ENCODE peak calls at places on chromosomes 11 and 22, in five cellular contexts. F is K562, Y is IMR-90, Q is GM12878, M is SK-N-SH. N is an unnamed sample.

GRCh38 chr11:128406365-128406706 is 181.0 kb downstream of the ETS1 start:
- DNase-seq in Q (no peak), Y (no peak), F (no peak), M (no peak), N (no peak)

GRCh38 chr22:47177334-47177815 is 414.9 kb downstream of the TBC1D22A start:
- DNase-seq in Y (no peak), M (no peak), F (no peak), Q (no peak), N (no peak)

GRCh38 chr11:83628622-83629347 is 342.6 kb upstream of the CCDC90B start:
- DNase-seq in Y (no peak), F (no peak), M (peak), Q (no peak), N (no peak)

GRCh38 chr11:9138133-9138453 is 46.7 kb upstream of the SCUBE2 start:
- DNase-seq in F (no peak), Y (no peak), Q (no peak), M (no peak), N (no peak)

GRCh38 chr11:119416606-119417580 is 6.1 kb downstream of the THY1 start:
- DNase-seq in Y (peak), Q (no peak), F (peak), M (no peak), N (no peak)

GRCh38 chr11:81059356-81059755 is 1618.5 kb upstream of the TENM4 start:
- DNase-seq in M (no peak), Y (no peak), Q (no peak), F (no peak), N (no peak)

GRCh38 chr11:71542856-71543743 is 5.1 kb upstream of the KRTAP5-9 start:
- DNase-seq in F (no peak), Y (no peak), M (peak), Q (peak), N (no peak)

GRCh38 chr11:66341502-66342126 is 3.3 kb downstream of the BRMS1 start:
- DNase-seq in M (peak), Q (no peak), Y (no peak), F (no peak), N (no peak)

DNA sequence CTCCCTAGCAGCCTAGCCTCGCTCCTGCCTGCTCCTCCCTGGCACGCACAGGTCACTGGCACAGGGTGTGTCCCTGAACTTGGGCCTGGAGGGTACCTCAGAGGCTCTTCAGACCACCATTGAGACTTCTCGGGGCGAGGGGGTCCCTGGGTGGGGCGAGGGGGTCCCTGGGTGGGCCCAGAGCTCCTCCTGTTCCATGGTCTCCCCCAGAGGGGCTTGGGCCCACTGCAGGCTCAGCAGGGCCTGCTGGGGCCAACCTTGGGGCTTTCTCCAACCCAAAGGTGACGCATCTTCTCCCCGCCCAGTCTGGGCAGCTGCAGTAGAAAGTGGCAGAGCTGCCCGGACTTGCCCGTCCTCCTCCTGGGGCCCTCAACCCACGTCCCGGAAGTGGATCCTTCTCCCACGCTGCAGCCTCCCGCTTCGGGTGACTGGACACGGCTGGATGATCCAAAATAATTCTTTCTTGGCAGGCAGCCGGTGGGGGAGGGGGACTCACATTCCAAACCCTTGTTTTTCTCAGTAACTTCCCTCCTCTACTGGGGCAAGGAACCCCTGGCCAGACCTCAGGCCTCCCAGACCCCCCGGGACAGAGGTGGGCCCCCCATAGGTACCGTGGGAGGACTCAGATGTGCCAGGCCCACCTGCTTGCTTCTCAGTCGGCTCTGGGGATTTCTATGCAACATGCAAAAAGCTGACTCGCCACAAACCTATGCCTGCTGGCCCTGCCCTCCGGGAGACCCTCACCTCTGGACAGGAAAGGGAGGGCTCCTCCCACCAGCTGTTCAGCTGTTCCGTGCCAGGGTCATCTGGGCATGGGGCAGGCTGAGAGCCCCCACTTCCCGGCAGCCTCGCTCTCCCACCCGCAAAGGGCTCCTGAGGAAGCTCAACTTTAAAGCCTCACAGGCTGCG is 1.5 kb downstream of the PLXNB2 start:
- DNase-seq in M (peak), F (peak), Q (peak), Y (peak), N (peak)
- TF ChIP-seq RCOR1 in M (peak), F (no peak), Q (no peak), Y (peak), N (no peak)

DNA sequence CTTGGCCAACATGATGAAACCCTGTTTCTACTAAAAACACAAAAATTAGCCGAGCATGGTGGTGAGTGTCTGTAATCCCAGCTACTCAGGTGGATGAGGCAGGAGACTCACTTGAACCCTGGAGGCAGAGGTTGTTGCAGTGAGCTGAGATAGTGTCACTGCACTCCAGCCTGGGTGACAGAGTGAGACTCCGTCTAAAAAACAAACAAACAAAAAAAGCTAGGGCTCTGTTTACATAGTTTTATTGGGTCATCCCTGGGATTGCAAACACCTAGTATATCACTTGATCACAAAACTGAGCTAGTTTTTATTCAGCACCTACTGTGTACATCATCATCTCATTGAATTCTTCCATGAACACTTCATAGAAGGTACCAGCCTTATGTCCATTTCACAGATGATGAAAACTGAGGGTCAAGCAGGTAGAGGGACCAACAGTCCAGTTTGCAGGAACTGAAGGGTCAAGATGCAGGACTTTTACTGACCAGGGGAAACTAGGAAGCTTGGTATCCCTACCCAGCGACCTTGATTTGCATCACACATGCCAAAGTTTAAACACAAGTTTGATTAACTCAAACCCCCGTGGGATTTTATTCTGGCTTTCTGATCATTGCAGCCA is 9.2 kb upstream of the MRTFA start:
- DNase-seq in Q (no peak), M (no peak), Y (no peak), F (no peak), N (no peak)
- TF ChIP-seq RCOR1 in Q (no peak), M (no peak), Y (no peak), F (peak), N (no peak)

GRCh38 chr11:114564836-114565235 is 5.2 kb upstream of the NXPE1 start:
- DNase-seq in F (no peak), Y (no peak), M (no peak), Q (no peak), N (no peak)

GRCh38 chr11:114562166-114562916 is 2.7 kb upstream of the NXPE1 start:
- DNase-seq in Y (peak), F (no peak), Q (no peak), M (no peak), N (no peak)

GRCh38 chr11:114563077-114563476 is 3.4 kb upstream of the NXPE1 start:
- DNase-seq in M (no peak), F (no peak), Q (no peak), Y (peak), N (no peak)

GRCh38 chr11:114556135-114556534 is 3.5 kb downstream of the NXPE1 start:
- DNase-seq in Y (no peak), M (no peak), F (no peak), Q (no peak), N (no peak)

GRCh38 chr11:114559425-114560310 is at the start of gene NXPE1:
- DNase-seq in Q (no peak), Y (no peak), M (no peak), F (no peak), N (no peak)
- TF ChIP-seq RCOR1 in Q (no peak), Y (no peak), M (no peak), F (no peak), N (no peak)

GRCh38 chr22:32202539-32203180 is 2.2 kb downstream of the RFPL2 start:
- DNase-seq in M (peak), Y (peak), Q (no peak), F (peak), N (peak)

GRCh38 chr22:32203181-32204105 is 1.4 kb downstream of the RFPL2 start:
- DNase-seq in F (no peak), Q (no peak), M (peak), Y (no peak), N (peak)

GRCh38 chr22:32205974-32206773 is 1.3 kb upstream of the RFPL2 start:
- DNase-seq in M (peak), Q (no peak), Y (no peak), F (no peak), N (peak)

GRCh38 chr22:32204856-32205722 is at the start of gene RFPL2:
- DNase-seq in Q (no peak), F (no peak), Y (peak), M (peak), N (peak)

GRCh38 chr22:32204211-32204855 is 540 bp downstream of the RFPL2 start:
- DNase-seq in F (no peak), M (peak), Y (no peak), Q (no peak), N (peak)
- TF ChIP-seq RCOR1 in F (no peak), M (no peak), Y (no peak), Q (no peak), N (no peak)

GRCh38 chr11:45794169-45794568 is 10.8 kb upstream of the SLC35C1 start:
- DNase-seq in F (no peak), Y (no peak), Q (no peak), M (no peak), N (no peak)
- TF ChIP-seq RCOR1 in F (no peak), Y (no peak), Q (no peak), M (no peak), N (no peak)

GRCh38 chr22:31148953-31149627 is 8.8 kb upstream of the PLA2G3 start:
- DNase-seq in Q (no peak), Y (peak), F (peak), M (peak), N (peak)
- TF ChIP-seq RCOR1 in Q (no peak), Y (no peak), F (no peak), M (no peak), N (no peak)

GRCh38 chr22:22075382-22076163 is 93.0 kb upstream of the TOP3B start:
- DNase-seq in M (no peak), Y (no peak), Q (no peak), F (no peak), N (no peak)

GRCh38 chr22:22074634-22075381 is 92.2 kb upstream of the TOP3B start:
- DNase-seq in F (no peak), Y (no peak), Q (no peak), M (no peak), N (peak)

GRCh38 chr22:22076361-22076760 is 93.8 kb upstream of the TOP3B start:
- DNase-seq in M (peak), F (no peak), Y (no peak), Q (no peak), N (no peak)

GRCh38 chr22:22078329-22078728 is 95.7 kb upstream of the TOP3B start:
- DNase-seq in M (no peak), Y (no peak), Q (no peak), F (no peak), N (no peak)

GRCh38 chr22:22076937-22077703 is 94.5 kb upstream of the TOP3B start:
- DNase-seq in Q (no peak), F (no peak), M (peak), Y (peak), N (no peak)
- TF ChIP-seq RCOR1 in Q (no peak), F (no peak), M (no peak), Y (no peak), N (no peak)

DNA sequence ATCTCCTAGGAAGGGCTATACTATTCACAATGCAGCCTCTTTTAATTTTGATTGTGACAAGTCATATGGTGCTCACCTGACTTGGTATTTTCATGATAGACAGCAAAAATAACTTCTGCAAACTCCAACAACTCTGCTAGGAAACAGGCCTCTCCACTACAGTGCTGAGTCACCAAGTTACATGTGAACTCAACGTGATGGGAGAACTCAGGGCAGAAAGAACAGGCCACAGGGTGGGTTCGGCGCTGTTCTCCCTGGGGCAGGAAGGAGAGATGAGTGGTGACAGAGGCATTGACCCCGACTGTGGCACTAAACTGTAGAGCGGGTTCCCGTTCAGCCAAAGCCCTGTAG is 76.6 kb upstream of the UCP3 start:
- DNase-seq in M (no peak), F (peak), Q (no peak), Y (peak), N (no peak)
- TF ChIP-seq RCOR1 in M (no peak), F (peak), Q (no peak), Y (no peak), N (no peak)

GRCh38 chr11:126631399-126631798 is 275.9 kb downstream of the ST3GAL4 start:
- DNase-seq in M (no peak), Q (no peak), Y (no peak), F (no peak), N (no peak)
- TF ChIP-seq RCOR1 in M (no peak), Q (no peak), Y (no peak), F (no peak), N (no peak)

GRCh38 chr11:100719362-100719761 is 32.3 kb downstream of the ARHGAP42 start:
- DNase-seq in M (no peak), Y (peak), F (no peak), Q (no peak), N (peak)
- TF ChIP-seq RCOR1 in M (no peak), Y (no peak), F (no peak), Q (no peak), N (no peak)

N was measured in A549.